ENCODE peak calls at places on chromosomes 6 and 20, in four cellular contexts. One of them, this sample, is unnamed.

GRCh38 chr20:43658068-43658722 is 8.7 kb upstream of the MYBL2 start:
- DNase-seq in upper lobe of right lung: no peak
- DNase-seq in left ventricle myocardium inferior: no peak
- DNase-seq in pancreas: no peak
- DNase-seq in this sample: no peak

GRCh38 chr6:104473021-104473429 is 386.7 kb downstream of the HACE1 start:
- DNase-seq in upper lobe of right lung: no peak
- DNase-seq in left ventricle myocardium inferior: no peak
- DNase-seq in pancreas: no peak
- DNase-seq in this sample: no peak

GRCh38 chr6:104537185-104537584 is 322.5 kb downstream of the HACE1 start:
- DNase-seq in upper lobe of right lung: no peak
- DNase-seq in left ventricle myocardium inferior: no peak
- DNase-seq in pancreas: no peak
- DNase-seq in this sample: no peak

GRCh38 chr6:38349795-38350194 is 289.9 kb downstream of the BTBD9 start:
- DNase-seq in upper lobe of right lung: no peak
- DNase-seq in left ventricle myocardium inferior: no peak
- DNase-seq in pancreas: no peak
- DNase-seq in this sample: no peak

GRCh38 chr20:47256665-47257236 is 99.7 kb downstream of the ZMYND8 start:
- DNase-seq in upper lobe of right lung: peak; percentile 3
- DNase-seq in left ventricle myocardium inferior: no peak
- DNase-seq in pancreas: no peak
- DNase-seq in this sample: no peak

GRCh38 chr6:169450097-169450496 is 196.5 kb upstream of the THBS2 start:
- DNase-seq in upper lobe of right lung: no peak
- DNase-seq in left ventricle myocardium inferior: no peak
- DNase-seq in pancreas: no peak
- DNase-seq in this sample: no peak

GRCh38 chr6:41581381-41581991 is 35.3 kb downstream of the FOXP4 start:
- DNase-seq in upper lobe of right lung: no peak
- DNase-seq in left ventricle myocardium inferior: no peak
- DNase-seq in pancreas: peak; percentile 60
- DNase-seq in this sample: no peak

GRCh38 chr6:156687875-156688549 is 89.2 kb upstream of the ARID1B start:
- DNase-seq in upper lobe of right lung: peak; percentile 64
- DNase-seq in left ventricle myocardium inferior: no peak
- DNase-seq in pancreas: peak; percentile 20
- DNase-seq in this sample: no peak

GRCh38 chr6:26195924-26196845 is 109.0 kb downstream of the HFE start:
- DNase-seq in upper lobe of right lung: no peak
- DNase-seq in left ventricle myocardium inferior: no peak
- DNase-seq in pancreas: no peak
- DNase-seq in this sample: no peak

GRCh38 chr6:151161363-151161762 is 78.4 kb upstream of the AKAP12 start:
- DNase-seq in upper lobe of right lung: no peak
- DNase-seq in left ventricle myocardium inferior: no peak
- DNase-seq in pancreas: no peak
- DNase-seq in this sample: no peak

GRCh38 chr6:14758421-14759043 is 487.3 kb upstream of the JARID2 start:
- DNase-seq in upper lobe of right lung: no peak
- DNase-seq in left ventricle myocardium inferior: no peak
- DNase-seq in pancreas: no peak
- DNase-seq in this sample: no peak

GRCh38 chr20:2382833-2383232 is 2.1 kb downstream of the TGM6 start:
- DNase-seq in upper lobe of right lung: no peak
- DNase-seq in left ventricle myocardium inferior: no peak
- DNase-seq in pancreas: no peak
- DNase-seq in this sample: no peak

GRCh38 chr6:132259070-132259469 is 142.2 kb downstream of the MOXD1 start:
- DNase-seq in upper lobe of right lung: no peak
- DNase-seq in left ventricle myocardium inferior: no peak
- DNase-seq in pancreas: no peak
- DNase-seq in this sample: no peak

GRCh38 chr6:151784441-151785214 is 22.9 kb upstream of the ESR1 start:
- DNase-seq in upper lobe of right lung: no peak
- DNase-seq in left ventricle myocardium inferior: no peak
- DNase-seq in pancreas: no peak
- DNase-seq in this sample: no peak

GRCh38 chr6:118980063-118980462 is 45.1 kb upstream of the MCM9 start:
- DNase-seq in upper lobe of right lung: peak; percentile 66
- DNase-seq in left ventricle myocardium inferior: no peak
- DNase-seq in pancreas: no peak
- DNase-seq in this sample: no peak

GRCh38 chr6:127515794-127516675 is 3.1 kb downstream of the MTCL3 start:
- DNase-seq in upper lobe of right lung: peak; percentile 82
- DNase-seq in left ventricle myocardium inferior: peak; percentile 66
- DNase-seq in pancreas: peak; percentile 54
- DNase-seq in this sample: no peak

GRCh38 chr20:8144282-8145245 is 12.5 kb downstream of the PLCB1 start:
- DNase-seq in upper lobe of right lung: no peak
- DNase-seq in left ventricle myocardium inferior: no peak
- DNase-seq in pancreas: no peak
- DNase-seq in this sample: no peak

GRCh38 chr6:11194399-11195274 is 37.8 kb downstream of the NEDD9 start:
- DNase-seq in upper lobe of right lung: no peak
- DNase-seq in left ventricle myocardium inferior: no peak
- DNase-seq in pancreas: no peak
- DNase-seq in this sample: no peak

GRCh38 chr6:161001421-161001820 is 9.9 kb downstream of the MAP3K4 start:
- DNase-seq in upper lobe of right lung: no peak
- DNase-seq in left ventricle myocardium inferior: no peak
- DNase-seq in pancreas: no peak
- DNase-seq in this sample: no peak

GRCh38 chr6:1825277-1825676 is 215.6 kb downstream of the FOXC1 start:
- DNase-seq in upper lobe of right lung: no peak
- DNase-seq in left ventricle myocardium inferior: no peak
- DNase-seq in pancreas: no peak
- DNase-seq in this sample: no peak

GRCh38 chr6:159844737-159845645 is 44.9 kb downstream of the PNLDC1 start:
- DNase-seq in upper lobe of right lung: no peak
- DNase-seq in left ventricle myocardium inferior: no peak
- DNase-seq in pancreas: no peak
- DNase-seq in this sample: peak; percentile 23

GRCh38 chr20:1734269-1734858 is 76.8 kb upstream of the SIRPG start:
- DNase-seq in upper lobe of right lung: no peak
- DNase-seq in left ventricle myocardium inferior: no peak
- DNase-seq in pancreas: no peak
- DNase-seq in this sample: no peak

GRCh38 chr6:34441526-34441925 is 15.7 kb upstream of the RPS10 start:
- DNase-seq in upper lobe of right lung: no peak
- DNase-seq in left ventricle myocardium inferior: no peak
- DNase-seq in pancreas: no peak
- DNase-seq in this sample: no peak

GRCh38 chr6:31805939-31806469 is 762 bp downstream of the LSM2 start:
- DNase-seq in upper lobe of right lung: no peak
- DNase-seq in left ventricle myocardium inferior: no peak
- DNase-seq in pancreas: no peak
- DNase-seq in this sample: no peak

GRCh38 chr20:9609892-9610502 is 95.6 kb downstream of the LAMP5 start:
- DNase-seq in upper lobe of right lung: no peak
- DNase-seq in left ventricle myocardium inferior: no peak
- DNase-seq in pancreas: no peak
- DNase-seq in this sample: peak; percentile 62

GRCh38 chr20:19783966-19784401 is 25.9 kb downstream of the RIN2 start:
- DNase-seq in upper lobe of right lung: peak; percentile 65
- DNase-seq in left ventricle myocardium inferior: peak; percentile 65
- DNase-seq in pancreas: no peak
- DNase-seq in this sample: peak; percentile 68

GRCh38 chr6:52109073-52109635 is 21.7 kb upstream of the PKHD1 start:
- DNase-seq in upper lobe of right lung: no peak
- DNase-seq in left ventricle myocardium inferior: no peak
- DNase-seq in pancreas: no peak
- DNase-seq in this sample: no peak

GRCh38 chr6:3697609-3698008 is 53.9 kb downstream of the PXDC1 start:
- DNase-seq in upper lobe of right lung: no peak
- DNase-seq in left ventricle myocardium inferior: no peak
- DNase-seq in pancreas: no peak
- DNase-seq in this sample: no peak

GRCh38 chr20:61355096-61355495 is 103.0 kb downstream of the CDH4 start:
- DNase-seq in upper lobe of right lung: no peak
- DNase-seq in left ventricle myocardium inferior: no peak
- DNase-seq in pancreas: no peak
- DNase-seq in this sample: no peak

GRCh38 chr20:19973920-19974620 is 43.1 kb upstream of the NAA20 start:
- DNase-seq in upper lobe of right lung: peak; percentile 71
- DNase-seq in left ventricle myocardium inferior: peak; percentile 71
- DNase-seq in pancreas: no peak
- DNase-seq in this sample: peak; percentile 90

GRCh38 chr6:48775157-48775556 is 664.2 kb upstream of the PTCHD4 start:
- DNase-seq in upper lobe of right lung: no peak
- DNase-seq in left ventricle myocardium inferior: no peak
- DNase-seq in pancreas: no peak
- DNase-seq in this sample: no peak

GRCh38 chr6:37061157-37061804 is 55.8 kb downstream of the FGD2 start:
- DNase-seq in upper lobe of right lung: no peak
- DNase-seq in left ventricle myocardium inferior: peak; percentile 40
- DNase-seq in pancreas: peak; percentile 59
- DNase-seq in this sample: no peak
- H3K27ac ChIP-seq in upper lobe of right lung: no peak overlapping the region
- H3K27ac ChIP-seq in left ventricle myocardium inferior: peak overlapping the region; percentile 63
- H3K27ac ChIP-seq in pancreas: no peak overlapping the region
- H3K27ac ChIP-seq in this sample: peak overlapping the region; percentile 53

DNA sequence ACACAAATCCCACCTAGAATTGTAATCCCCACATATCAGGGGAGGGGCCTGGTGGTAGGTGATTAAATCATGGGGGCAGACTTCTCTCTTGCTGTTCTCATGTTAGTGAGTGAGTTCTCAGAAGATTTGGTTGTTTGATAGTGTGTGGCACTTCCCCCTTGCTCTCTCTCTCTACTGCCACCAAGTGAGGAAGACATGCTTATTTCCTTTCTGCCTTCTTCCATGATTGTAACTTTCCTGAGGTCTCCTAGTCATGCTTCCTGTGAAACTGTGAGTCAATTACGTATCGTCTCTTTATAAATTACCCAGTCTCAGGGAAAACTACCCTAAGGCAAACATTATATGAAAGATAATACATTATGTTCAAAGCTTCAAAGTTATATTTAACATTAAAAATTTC is 1297.5 kb upstream of the CITED2 start:
- DNase-seq in upper lobe of right lung: no peak
- DNase-seq in left ventricle myocardium inferior: no peak
- DNase-seq in pancreas: no peak
- DNase-seq in this sample: no peak
- H3K27me3 ChIP-seq in upper lobe of right lung: no peaks in the 10 kb centered on the region
- H3K27me3 ChIP-seq in left ventricle myocardium inferior: no peaks in the 10 kb centered on the region
- H3K27me3 ChIP-seq in pancreas: no peaks in the 10 kb centered on the region
- H3K27me3 ChIP-seq in this sample: no peaks in the 10 kb centered on the region

GRCh38 chr6:7886132-7886531 is 24.5 kb downstream of the TXNDC5 start:
- DNase-seq in upper lobe of right lung: no peak
- DNase-seq in left ventricle myocardium inferior: no peak
- DNase-seq in pancreas: no peak
- DNase-seq in this sample: no peak

GRCh38 chr6:7891098-7891872 is 19.3 kb downstream of the TXNDC5 start:
- DNase-seq in upper lobe of right lung: no peak
- DNase-seq in left ventricle myocardium inferior: no peak
- DNase-seq in pancreas: no peak
- DNase-seq in this sample: no peak

GRCh38 chr6:7883381-7883780 is 27.2 kb downstream of the TXNDC5 start:
- DNase-seq in upper lobe of right lung: no peak
- DNase-seq in left ventricle myocardium inferior: no peak
- DNase-seq in pancreas: no peak
- DNase-seq in this sample: no peak

GRCh38 chr6:7888587-7889357 is 21.8 kb downstream of the TXNDC5 start:
- DNase-seq in upper lobe of right lung: no peak
- DNase-seq in left ventricle myocardium inferior: no peak
- DNase-seq in pancreas: no peak
- DNase-seq in this sample: no peak

GRCh38 chr6:7887278-7887991 is 23.2 kb downstream of the TXNDC5 start:
- DNase-seq in upper lobe of right lung: no peak
- DNase-seq in left ventricle myocardium inferior: no peak
- DNase-seq in pancreas: no peak
- DNase-seq in this sample: no peak
- H3K36me3 ChIP-seq in upper lobe of right lung: peaks cover 98% of the 10 kb centered on the region
- H3K36me3 ChIP-seq in left ventricle myocardium inferior: peaks cover 95% of the 10 kb centered on the region
- H3K36me3 ChIP-seq in pancreas: peaks cover 44% of the 10 kb centered on the region
- H3K36me3 ChIP-seq in this sample: peaks cover 88% of the 10 kb centered on the region

GRCh38 chr6:21478411-21478810 is 115.1 kb upstream of the SOX4 start:
- DNase-seq in upper lobe of right lung: no peak
- DNase-seq in left ventricle myocardium inferior: no peak
- DNase-seq in pancreas: no peak
- DNase-seq in this sample: no peak
- H3K27ac ChIP-seq in upper lobe of right lung: no peak overlapping the region
- H3K27ac ChIP-seq in left ventricle myocardium inferior: no peak overlapping the region
- H3K27ac ChIP-seq in pancreas: no peak overlapping the region
- H3K27ac ChIP-seq in this sample: peak overlapping the region; percentile 49